ENCODE peak calls at places on chromosomes 5 and 9, in ten cellular contexts. O is neural crest cell; M is kidney; N is spleen; V is lung; L is AG09309; Z is AG04450; X is Panc1; F is astrocyte of the cerebellum; G is CD4-positive, alpha-beta T cell. J is an unnamed sample.

GRCh38 chr9:11141357-11141756 is 528.6 kb upstream of the PTPRD start:
- DNase-seq in O (no peak), M (no peak), N (no peak), V (no peak), L (no peak), Z (no peak), X (no peak), F (no peak), G (no peak), J (no peak)

GRCh38 chr5:72290356-72291133 is 29.5 kb downstream of the MRPS27 start:
- DNase-seq in O (no peak), M (no peak), N (no peak), V (no peak), L (no peak), Z (no peak), X (no peak), F (no peak), G (no peak), J (no peak)

GRCh38 chr5:67015577-67016290 is 180.9 kb downstream of the CD180 start:
- DNase-seq in O (no peak), M (no peak), N (no peak), V (no peak), L (no peak), Z (peak), X (no peak), F (no peak), G (no peak), J (no peak)

GRCh38 chr5:163649522-163649921 is 144.1 kb downstream of the MAT2B start:
- DNase-seq in O (no peak), M (no peak), N (no peak), V (no peak), L (no peak), Z (no peak), X (peak), F (peak), G (no peak), J (no peak)

GRCh38 chr5:121872846-121873245 is 21.2 kb downstream of the FTMT start:
- DNase-seq in O (no peak), M (no peak), N (no peak), V (no peak), L (no peak), Z (no peak), X (no peak), F (no peak), G (no peak), J (no peak)

GRCh38 chr9:37408933-37409710 is 13.4 kb upstream of the GRHPR start:
- DNase-seq in O (no peak), M (peak), N (peak), V (no peak), L (no peak), Z (no peak), X (no peak), F (no peak), G (peak), J (no peak)

GRCh38 chr5:96509721-96510383 is 76.8 kb upstream of the PCSK1 start:
- DNase-seq in O (no peak), M (no peak), N (no peak), V (no peak), L (peak), Z (peak), X (peak), F (peak), G (no peak), J (no peak)

GRCh38 chr5:125987677-125988255 is 435.4 kb upstream of the GRAMD2B start:
- DNase-seq in O (no peak), M (no peak), N (no peak), V (no peak), L (no peak), Z (no peak), X (no peak), F (no peak), G (no peak), J (no peak)

GRCh38 chr9:106632621-106633020 is 230.3 kb upstream of the ZNF462 start:
- DNase-seq in O (no peak), M (no peak), N (no peak), V (no peak), L (no peak), Z (no peak), X (no peak), F (no peak), G (no peak), J (no peak)

GRCh38 chr9:13268469-13268868 is 11.0 kb downstream of the MPDZ start:
- DNase-seq in O (no peak), M (no peak), N (no peak), V (no peak), L (no peak), Z (no peak), X (no peak), F (no peak), G (no peak), J (no peak)

GRCh38 chr9:22307013-22307711 is 139.5 kb upstream of the DMRTA1 start:
- DNase-seq in O (peak), M (no peak), N (no peak), V (no peak), L (peak), Z (peak), X (no peak), F (peak), G (no peak), J (peak)

GRCh38 chr9:22308177-22308576 is 138.4 kb upstream of the DMRTA1 start:
- DNase-seq in O (no peak), M (no peak), N (no peak), V (no peak), L (no peak), Z (no peak), X (no peak), F (no peak), G (no peak), J (no peak)
- TF ChIP-seq CTCF in O (peak), M (peak), N (no peak), V (no peak), L (no peak), Z (no peak), X (no peak), F (no peak), G (no peak), J (no peak)

GRCh38 chr5:159324097-159324760 is 6.1 kb downstream of the IL12B start:
- DNase-seq in O (no peak), M (no peak), N (no peak), V (no peak), L (peak), Z (peak), X (no peak), F (peak), G (no peak), J (no peak)

GRCh38 chr5:159324986-159325385 is 5.3 kb downstream of the IL12B start:
- DNase-seq in O (no peak), M (no peak), N (no peak), V (no peak), L (no peak), Z (no peak), X (no peak), F (no peak), G (no peak), J (no peak)

GRCh38 chr5:159331099-159331973 is 1.0 kb upstream of the IL12B start:
- DNase-seq in O (peak), M (peak), N (peak), V (peak), L (no peak), Z (no peak), X (no peak), F (no peak), G (peak), J (peak)

GRCh38 chr5:159332800-159333563 is 2.7 kb upstream of the IL12B start:
- DNase-seq in O (no peak), M (no peak), N (no peak), V (no peak), L (no peak), Z (no peak), X (no peak), F (no peak), G (no peak), J (no peak)

DNA sequence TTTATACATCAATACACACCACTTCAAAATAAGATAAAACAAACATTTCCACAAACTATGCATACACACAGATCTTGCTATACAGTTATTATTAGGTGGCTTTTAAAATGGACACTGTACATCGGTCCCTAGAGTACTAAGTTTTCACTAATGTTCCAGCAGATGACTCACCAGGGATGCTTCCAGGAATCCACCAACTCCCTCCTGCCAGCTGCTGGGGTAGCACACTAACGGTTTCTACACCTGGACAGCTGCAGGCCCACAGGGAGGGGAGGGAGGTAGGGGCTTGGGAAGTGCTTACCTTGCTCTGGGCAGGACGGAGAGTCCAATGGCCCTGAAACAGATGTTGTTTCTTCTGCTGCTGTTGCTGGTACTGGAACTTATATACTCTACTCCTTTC is at the start of gene IL12B:
- DNase-seq in O (no peak), M (no peak), N (no peak), V (no peak), L (no peak), Z (no peak), X (no peak), F (no peak), G (no peak), J (no peak)
- TF ChIP-seq CTCF in O (no peak), M (no peak), N (no peak), V (no peak), L (no peak), Z (no peak), X (no peak), F (no peak), G (no peak), J (no peak)

DNA sequence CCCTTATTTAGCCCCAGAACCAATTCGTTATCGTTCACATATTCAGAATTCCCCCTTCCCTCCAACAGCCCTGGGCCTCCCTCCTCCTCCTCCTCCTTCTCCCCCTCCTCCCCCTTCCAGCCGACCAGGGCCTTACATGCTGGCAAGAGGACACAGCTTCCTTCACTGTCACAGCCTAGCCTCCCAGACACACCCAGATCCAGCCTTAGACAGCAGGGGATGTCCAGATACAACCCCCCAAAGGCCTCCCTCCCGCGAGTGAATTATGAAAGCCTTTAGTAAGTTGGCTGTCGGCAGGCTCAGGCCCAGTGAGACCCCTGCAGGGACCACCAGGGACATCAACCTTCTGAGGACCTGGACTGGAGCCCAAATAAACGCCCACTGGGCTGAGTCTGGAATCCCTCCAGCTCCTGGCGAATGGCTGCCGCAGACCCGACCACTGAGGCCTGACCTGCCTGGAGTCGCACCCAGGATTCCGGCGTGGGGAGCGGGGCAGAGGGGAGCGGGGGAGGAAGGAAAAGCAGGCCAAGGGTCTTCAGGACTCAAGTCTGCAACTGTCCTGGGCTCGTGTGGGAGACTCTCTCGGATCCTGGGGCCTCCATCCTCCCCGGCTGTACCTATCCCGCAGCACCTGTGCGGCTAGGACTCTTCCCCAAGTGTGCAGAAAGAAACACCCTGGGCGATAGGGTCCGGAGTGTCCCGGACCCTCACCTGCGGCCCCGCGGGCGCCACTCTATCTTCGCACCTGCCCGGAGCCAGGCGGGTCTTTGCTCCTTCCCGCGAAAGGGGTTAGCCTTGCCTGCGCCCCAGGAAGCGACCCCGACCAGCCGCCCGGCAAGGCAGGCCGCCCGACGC is 735 bp downstream of the SEPTIN8 start:
- DNase-seq in O (peak), M (peak), N (no peak), V (no peak), L (no peak), Z (no peak), X (no peak), F (no peak), G (no peak), J (peak)
- TF ChIP-seq CTCF in O (no peak), M (no peak), N (no peak), V (no peak), L (no peak), Z (no peak), X (no peak), F (peak), G (no peak), J (no peak)

DNA sequence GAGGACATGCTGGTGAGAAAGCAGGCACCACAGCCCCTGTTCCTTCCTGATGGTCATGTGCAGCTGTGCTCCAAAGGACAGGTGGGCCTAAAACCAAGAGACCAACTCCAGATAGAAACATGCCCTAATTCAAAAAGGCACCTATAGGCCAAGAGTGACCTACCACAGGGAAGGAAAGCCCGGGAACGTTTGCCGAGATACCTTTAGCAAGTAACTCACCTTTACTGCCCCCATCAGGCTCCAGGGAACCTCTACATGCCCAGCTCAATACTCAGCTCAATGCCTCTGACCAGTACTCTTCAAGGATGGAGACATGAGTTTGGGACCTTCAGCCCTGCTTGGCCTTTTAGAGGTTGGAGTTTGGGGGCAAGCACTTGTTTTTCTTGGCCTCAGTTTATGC is 172.8 kb upstream of the FSTL4 start:
- DNase-seq in O (no peak), M (no peak), N (no peak), V (no peak), L (no peak), Z (no peak), X (no peak), F (no peak), G (no peak), J (no peak)
- TF ChIP-seq CTCF in O (no peak), M (no peak), N (no peak), V (no peak), L (no peak), Z (no peak), X (no peak), F (no peak), G (no peak), J (no peak)

DNA sequence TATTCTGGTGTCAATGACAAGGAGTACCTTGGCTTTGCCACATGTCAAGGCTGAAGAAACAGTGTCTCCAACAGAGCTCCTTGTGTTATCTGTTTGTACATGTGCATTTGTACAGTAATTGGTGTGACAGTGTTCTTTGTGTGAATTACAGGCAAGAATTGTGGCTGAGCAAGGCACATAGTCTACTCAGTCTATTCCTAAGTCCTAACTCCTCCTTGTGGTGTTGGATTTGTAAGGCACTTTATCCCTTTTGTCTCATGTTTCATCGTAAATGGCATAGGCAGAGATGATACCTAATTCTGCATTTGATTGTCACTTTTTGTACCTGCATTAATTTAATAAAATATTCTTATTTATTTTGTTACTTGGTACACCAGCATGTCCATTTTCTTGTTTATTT is 19.8 kb downstream of the CD274 start:
- DNase-seq in O (no peak), M (no peak), N (no peak), V (no peak), L (no peak), Z (no peak), X (no peak), F (no peak), G (no peak), J (no peak)
- TF ChIP-seq CTCF in O (no peak), M (no peak), N (no peak), V (no peak), L (no peak), Z (no peak), X (no peak), F (no peak), G (no peak), J (no peak)

GRCh38 chr5:83426855-83427254 is 44.7 kb upstream of the VCAN start:
- DNase-seq in O (no peak), M (no peak), N (no peak), V (no peak), L (no peak), Z (no peak), X (no peak), F (no peak), G (no peak), J (no peak)

GRCh38 chr5:83428126-83428525 is 43.4 kb upstream of the VCAN start:
- DNase-seq in O (no peak), M (no peak), N (no peak), V (no peak), L (no peak), Z (no peak), X (no peak), F (peak), G (no peak), J (no peak)

GRCh38 chr5:83428890-83429289 is 42.7 kb upstream of the VCAN start:
- DNase-seq in O (no peak), M (no peak), N (no peak), V (no peak), L (no peak), Z (no peak), X (no peak), F (no peak), G (no peak), J (no peak)

GRCh38 chr5:83433891-83434290 is 37.7 kb upstream of the VCAN start:
- DNase-seq in O (no peak), M (no peak), N (no peak), V (no peak), L (peak), Z (no peak), X (no peak), F (no peak), G (no peak), J (no peak)

DNA sequence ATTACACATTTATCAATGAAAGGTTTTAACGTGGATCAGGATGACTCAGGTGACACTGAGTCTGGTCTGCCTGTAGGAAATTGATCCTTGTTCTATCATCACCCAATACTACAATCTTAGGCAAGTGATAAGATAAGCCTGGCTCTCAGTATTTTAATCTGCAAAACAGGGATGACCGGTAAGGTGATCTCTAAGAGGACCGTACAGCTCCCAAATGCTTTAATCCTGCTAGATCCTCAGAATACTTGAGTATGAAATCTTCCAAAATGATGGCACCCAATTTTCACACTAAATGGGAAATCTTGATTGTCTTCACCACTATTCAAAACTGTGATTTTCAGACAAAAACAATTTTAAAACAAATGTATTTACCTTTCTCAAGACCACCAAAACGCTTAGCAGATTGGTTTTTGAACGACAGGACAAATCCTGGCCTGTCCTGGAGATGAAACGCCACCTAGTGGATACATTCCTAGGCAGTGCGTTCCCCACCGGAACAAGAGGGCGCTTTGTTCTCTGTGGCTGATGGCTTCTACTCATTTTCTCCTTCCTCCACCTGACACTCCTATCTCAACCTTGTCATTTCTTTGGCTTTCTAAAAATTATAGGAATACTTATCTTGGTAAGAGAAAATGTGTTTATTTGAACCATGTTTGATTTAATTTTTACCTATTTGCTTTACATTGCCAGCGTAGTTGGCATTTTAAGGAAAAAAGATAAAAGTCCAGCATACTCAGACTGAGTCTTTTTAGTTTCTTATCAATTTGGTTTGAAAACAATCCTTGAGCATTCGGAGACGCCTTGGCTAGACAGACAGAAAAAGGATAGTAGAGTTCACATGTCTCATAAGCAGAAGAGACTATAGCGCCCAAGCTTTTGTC is 41.2 kb upstream of the VCAN start:
- DNase-seq in O (peak), M (no peak), N (peak), V (peak), L (peak), Z (peak), X (peak), F (peak), G (peak), J (peak)
- TF ChIP-seq CTCF in O (peak), M (peak), N (peak), V (peak), L (peak), Z (peak), X (peak), F (peak), G (peak), J (peak)

GRCh38 chr9:115202960-115203751 is 85.2 kb upstream of the TNC start:
- DNase-seq in O (no peak), M (no peak), N (no peak), V (no peak), L (peak), Z (peak), X (no peak), F (no peak), G (no peak), J (no peak)
- TF ChIP-seq CTCF in O (no peak), M (no peak), N (no peak), V (no peak), L (no peak), Z (no peak), X (no peak), F (no peak), G (no peak), J (no peak)

DNA sequence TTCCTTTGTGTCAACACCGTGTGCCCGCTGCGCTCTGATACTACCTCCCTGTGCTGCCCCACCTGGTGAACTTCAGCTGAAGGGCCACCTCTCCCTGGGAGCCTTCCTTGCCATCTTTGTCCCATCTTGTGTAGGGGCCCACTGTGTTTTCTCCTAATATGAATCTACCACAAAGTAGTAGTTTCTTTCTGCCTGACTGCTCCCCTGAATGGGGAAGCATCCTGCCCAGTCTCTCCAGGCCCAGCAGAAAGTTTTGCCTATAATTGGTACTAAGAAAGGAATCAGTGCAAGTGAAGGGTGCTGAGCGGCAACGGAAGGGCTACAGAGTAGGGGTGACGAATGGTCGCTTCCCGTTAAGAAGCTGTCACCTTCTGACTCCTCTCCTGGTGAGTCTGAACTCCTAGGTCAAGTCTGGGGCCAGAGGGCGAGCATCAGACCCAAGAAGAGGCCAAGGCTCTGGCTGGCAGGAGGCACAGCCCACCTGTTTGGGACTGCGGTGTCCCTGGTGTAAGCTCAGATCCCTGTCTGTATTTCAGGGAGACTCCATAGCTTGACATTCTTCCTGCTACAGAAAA is 24.1 kb downstream of the WWC1 start:
- DNase-seq in O (no peak), M (no peak), N (peak), V (no peak), L (no peak), Z (no peak), X (no peak), F (no peak), G (no peak), J (peak)
- TF ChIP-seq CTCF in O (no peak), M (no peak), N (no peak), V (no peak), L (no peak), Z (no peak), X (no peak), F (no peak), G (no peak), J (no peak)